ENCODE peak calls at places on chromosomes 11 and 22, in six cellular contexts. P is pancreas, E is neuronal stem cell, G is caudate nucleus, W is body of pancreas, H is endodermal cell. S is an unnamed sample.

GRCh38 chr22:27800250-27801131 is 1.1 kb downstream of the MN1 start:
- DNase-seq in P (no peak), E (peak), G (no peak), W (no peak), H (peak), S (no peak)

GRCh38 chr11:74011360-74012071 is 2.6 kb upstream of the UCP3 start:
- DNase-seq in P (no peak), E (no peak), G (no peak), W (no peak), H (no peak), S (no peak)

GRCh38 chr22:35071784-35072183 is 5.8 kb downstream of the ISX start:
- DNase-seq in P (no peak), E (no peak), G (no peak), W (no peak), H (no peak), S (no peak)

GRCh38 chr11:134701564-134702165 is 289.6 kb upstream of the B3GAT1 start:
- DNase-seq in P (no peak), E (no peak), G (no peak), W (no peak), H (no peak), S (no peak)

GRCh38 chr11:119935341-119935925 is 202.5 kb downstream of the TRIM29 start:
- DNase-seq in P (no peak), E (no peak), G (no peak), W (no peak), H (no peak), S (no peak)

GRCh38 chr11:38593649-38594048 is 1995.6 kb upstream of the RAG2 start:
- DNase-seq in P (no peak), E (no peak), G (no peak), W (no peak), H (no peak), S (no peak)

GRCh38 chr11:9922806-9923205 is 258.9 kb downstream of the SWAP70 start:
- DNase-seq in P (no peak), E (no peak), G (no peak), W (no peak), H (peak), S (no peak)

GRCh38 chr11:19441752-19442553 is 201.2 kb upstream of the E2F8 start:
- DNase-seq in P (no peak), E (no peak), G (peak), W (peak), H (no peak), S (peak)

GRCh38 chr11:64751580-64751979 is 7.6 kb upstream of the RASGRP2 start:
- DNase-seq in P (no peak), E (no peak), G (no peak), W (no peak), H (no peak), S (no peak)

DNA sequence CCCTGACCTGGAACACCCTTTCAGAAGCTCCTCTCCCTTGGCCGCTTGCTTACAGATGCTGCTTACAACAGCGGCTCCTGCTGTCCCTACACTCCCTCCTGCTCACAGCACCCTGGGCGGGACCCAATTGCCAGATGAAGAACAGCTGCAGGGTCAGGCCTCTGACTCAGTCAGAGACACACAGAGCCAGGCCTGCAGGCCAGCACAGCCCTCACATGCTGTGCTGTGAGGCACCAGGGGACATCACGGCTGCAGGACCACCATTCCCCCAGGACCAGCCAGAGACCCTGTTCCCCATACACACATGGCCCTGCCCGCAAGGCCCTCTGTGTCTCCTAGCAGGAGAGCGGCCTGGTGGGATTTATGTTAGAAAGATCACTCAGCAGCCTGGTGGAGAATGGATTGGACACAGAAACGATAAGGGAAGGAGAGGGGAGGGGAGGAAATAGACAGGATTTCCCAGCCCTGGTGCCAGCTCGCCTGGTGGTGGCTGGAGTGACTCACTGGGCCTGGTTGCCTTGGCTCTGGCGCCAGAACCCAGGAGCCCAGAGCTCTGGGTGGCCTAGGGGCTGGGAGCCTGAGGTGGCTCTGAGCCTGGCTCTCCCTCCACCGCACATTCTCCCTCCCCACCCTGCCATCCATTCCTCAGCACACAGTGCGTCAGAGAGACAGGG is 6.7 kb downstream of the CAPN5 start:
- DNase-seq in P (peak), E (no peak), G (peak), W (peak), H (peak), S (peak)
- H3K27ac ChIP-seq in P (peak), E (no peak), G (peak), W (peak), H (no peak), S (peak)

GRCh38 chr11:625636-626319 is 1.0 kb upstream of the CDHR5 start:
- DNase-seq in P (peak), E (no peak), G (no peak), W (peak), H (peak), S (peak)
- H3K27ac ChIP-seq in P (no peak), E (no peak), G (no peak), W (no peak), H (no peak), S (peak)

GRCh38 chr11:46808804-46809431 is 37.2 kb downstream of the CKAP5 start:
- DNase-seq in P (no peak), E (no peak), G (no peak), W (no peak), H (no peak), S (peak)
- H3K27ac ChIP-seq in P (no peak), E (no peak), G (no peak), W (no peak), H (no peak), S (no peak)

GRCh38 chr22:46107089-46107664 is 43.1 kb upstream of the PPARA start:
- DNase-seq in P (peak), E (no peak), G (peak), W (peak), H (no peak), S (no peak)

GRCh38 chr22:46104881-46105493 is 45.3 kb upstream of the PPARA start:
- DNase-seq in P (no peak), E (no peak), G (no peak), W (peak), H (no peak), S (no peak)

GRCh38 chr22:46104170-46104880 is 46.0 kb upstream of the PPARA start:
- DNase-seq in P (peak), E (no peak), G (peak), W (peak), H (no peak), S (no peak)

GRCh38 chr22:46106279-46107022 is 43.9 kb upstream of the PPARA start:
- DNase-seq in P (no peak), E (no peak), G (no peak), W (peak), H (no peak), S (no peak)

GRCh38 chr22:46105494-46106278 is 44.6 kb upstream of the PPARA start:
- DNase-seq in P (peak), E (no peak), G (no peak), W (peak), H (no peak), S (peak)
- H3K27ac ChIP-seq in P (peak), E (no peak), G (peak), W (peak), H (peak), S (peak)

GRCh38 chr11:36214484-36214883 is 74.7 kb downstream of the COMMD9 start:
- DNase-seq in P (no peak), E (no peak), G (no peak), W (no peak), H (no peak), S (no peak)

GRCh38 chr11:36211735-36212430 is 77.3 kb downstream of the COMMD9 start:
- DNase-seq in P (no peak), E (peak), G (no peak), W (no peak), H (peak), S (no peak)

GRCh38 chr11:36214976-36215687 is 74.1 kb downstream of the COMMD9 start:
- DNase-seq in P (no peak), E (no peak), G (peak), W (no peak), H (no peak), S (no peak)

GRCh38 chr11:36212507-36212906 is 76.7 kb downstream of the COMMD9 start:
- DNase-seq in P (no peak), E (peak), G (no peak), W (no peak), H (no peak), S (no peak)

GRCh38 chr11:36213050-36213840 is 76.0 kb downstream of the COMMD9 start:
- DNase-seq in P (no peak), E (no peak), G (no peak), W (no peak), H (no peak), S (no peak)
- H3K27ac ChIP-seq in P (no peak), E (peak), G (peak), W (no peak), H (peak), S (no peak)

S was measured in hepatocyte.